ENCODE peak calls at places on chromosomes 6 and 20, in nine cellular contexts. L, J, U, E, K, T, P, B and D are unnamed samples.

GRCh38 chr6:47016236-47016635 is 25.9 kb downstream of the ADGRF1 start:
- DNase-seq in L (no peak), J (no peak), U (no peak), E (no peak), K (no peak), T (no peak), P (no peak), B (no peak), D (no peak)

GRCh38 chr6:170114956-170115855 is 175.7 kb downstream of the DLL1 start:
- DNase-seq in L (no peak), J (no peak), U (no peak), E (peak), K (peak), T (no peak), P (no peak), B (peak), D (no peak)

GRCh38 chr6:122454673-122455072 is 16.9 kb downstream of the SERINC1 start:
- DNase-seq in L (no peak), J (no peak), U (no peak), E (no peak), K (no peak), T (no peak), P (no peak), B (no peak), D (no peak)

GRCh38 chr20:37407117-37407566 is 61.2 kb downstream of the SRC start:
- DNase-seq in L (no peak), J (no peak), U (no peak), E (no peak), K (no peak), T (no peak), P (peak), B (no peak), D (no peak)

GRCh38 chr20:20228351-20228750 is 139.6 kb upstream of the INSM1 start:
- DNase-seq in L (no peak), J (no peak), U (no peak), E (no peak), K (no peak), T (no peak), P (no peak), B (no peak), D (no peak)

GRCh38 chr6:42251911-42252637 is 34.4 kb upstream of the MRPS10 start:
- DNase-seq in L (peak), J (no peak), U (peak), E (peak), K (peak), T (no peak), P (peak), B (no peak), D (peak)

GRCh38 chr20:34268851-34269668 is 27.8 kb downstream of the ASIP start:
- DNase-seq in L (peak), J (peak), U (no peak), E (peak), K (peak), T (no peak), P (no peak), B (no peak), D (no peak)

GRCh38 chr20:62398120-62398821 is 8.8 kb downstream of the CABLES2 start:
- DNase-seq in L (no peak), J (no peak), U (no peak), E (no peak), K (no peak), T (no peak), P (no peak), B (no peak), D (no peak)

GRCh38 chr6:139882977-139883728 is 508.7 kb upstream of the CITED2 start:
- DNase-seq in L (no peak), J (no peak), U (no peak), E (peak), K (no peak), T (peak), P (no peak), B (no peak), D (no peak)

GRCh38 chr6:103672169-103672568 is 1187.5 kb downstream of the HACE1 start:
- DNase-seq in L (no peak), J (no peak), U (no peak), E (no peak), K (no peak), T (no peak), P (no peak), B (no peak), D (no peak)

GRCh38 chr20:2919518-2920245 is 46.4 kb downstream of the PTPRA start:
- DNase-seq in L (peak), J (no peak), U (no peak), E (no peak), K (no peak), T (no peak), P (no peak), B (no peak), D (no peak)

GRCh38 chr6:74343804-74344203 is 647.8 kb downstream of the CD109 start:
- DNase-seq in L (no peak), J (no peak), U (peak), E (peak), K (no peak), T (peak), P (no peak), B (no peak), D (no peak)

GRCh38 chr20:4040283-4041179 is 25.2 kb upstream of the RNF24 start:
- DNase-seq in L (peak), J (no peak), U (peak), E (peak), K (no peak), T (no peak), P (no peak), B (no peak), D (no peak)

GRCh38 chr6:21792177-21792576 is 198.6 kb downstream of the SOX4 start:
- DNase-seq in L (no peak), J (no peak), U (no peak), E (no peak), K (no peak), T (no peak), P (no peak), B (no peak), D (no peak)

GRCh38 chr20:32970115-32970972 is 33.9 kb downstream of the SUN5 start:
- DNase-seq in L (no peak), J (peak), U (no peak), E (no peak), K (peak), T (no peak), P (no peak), B (no peak), D (peak)

GRCh38 chr6:156816505-156816904 is 39.3 kb downstream of the ARID1B start:
- DNase-seq in L (peak), J (no peak), U (no peak), E (peak), K (peak), T (no peak), P (no peak), B (peak), D (no peak)

GRCh38 chr6:8731874-8732273 is 296.5 kb upstream of the SLC35B3 start:
- DNase-seq in L (no peak), J (peak), U (no peak), E (no peak), K (no peak), T (no peak), P (no peak), B (no peak), D (no peak)

GRCh38 chr6:131281471-131282270 is 146.4 kb downstream of the AKAP7 start:
- DNase-seq in L (peak), J (no peak), U (peak), E (peak), K (peak), T (no peak), P (no peak), B (peak), D (no peak)

DNA sequence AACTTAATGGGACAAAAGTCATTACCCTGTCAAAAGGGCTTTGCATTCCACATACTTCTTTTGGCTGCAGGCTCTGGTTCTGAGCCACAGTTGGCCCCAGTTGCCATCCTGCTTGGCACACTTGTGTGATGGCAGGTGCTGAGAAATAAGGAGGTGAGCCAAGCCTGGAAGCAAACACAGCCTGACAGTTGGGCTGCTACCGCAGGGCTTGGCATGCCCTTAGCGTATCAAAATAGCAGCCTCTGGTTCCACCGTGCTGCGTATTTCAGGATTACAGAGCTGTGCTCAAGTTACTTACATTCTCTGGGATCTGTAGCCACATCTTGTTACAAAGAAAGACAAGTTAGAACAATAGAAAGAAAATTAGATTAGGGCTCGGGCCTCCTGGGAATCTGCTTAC is 11.1 kb downstream of the MTHFD1L start:
- DNase-seq in L (peak), J (no peak), U (peak), E (peak), K (peak), T (no peak), P (no peak), B (peak), D (no peak)
- TF ChIP-seq CTCF in L (no peak), J (no peak), U (peak), E (no peak), K (no peak), T (no peak), P (no peak), B (peak), D (no peak)

GRCh38 chr20:45096781-45097180 is 4.1 kb downstream of the KCNS1 start:
- DNase-seq in L (no peak), J (no peak), U (no peak), E (no peak), K (no peak), T (no peak), P (no peak), B (no peak), D (no peak)

GRCh38 chr20:45095753-45096371 is 5.1 kb downstream of the KCNS1 start:
- DNase-seq in L (peak), J (peak), U (peak), E (peak), K (peak), T (peak), P (peak), B (no peak), D (peak)

GRCh38 chr20:45098096-45098773 is 2.7 kb downstream of the KCNS1 start:
- DNase-seq in L (no peak), J (no peak), U (peak), E (peak), K (peak), T (peak), P (no peak), B (no peak), D (no peak)

GRCh38 chr20:45094864-45095574 is 5.9 kb downstream of the KCNS1 start:
- DNase-seq in L (no peak), J (no peak), U (no peak), E (no peak), K (no peak), T (no peak), P (no peak), B (no peak), D (no peak)

GRCh38 chr20:45097485-45098095 is 3.3 kb downstream of the KCNS1 start:
- DNase-seq in L (peak), J (peak), U (peak), E (peak), K (peak), T (peak), P (no peak), B (no peak), D (no peak)
- TF ChIP-seq CTCF in L (peak), J (no peak), U (peak), E (peak), K (no peak), T (no peak), P (no peak), B (no peak), D (no peak)

DNA sequence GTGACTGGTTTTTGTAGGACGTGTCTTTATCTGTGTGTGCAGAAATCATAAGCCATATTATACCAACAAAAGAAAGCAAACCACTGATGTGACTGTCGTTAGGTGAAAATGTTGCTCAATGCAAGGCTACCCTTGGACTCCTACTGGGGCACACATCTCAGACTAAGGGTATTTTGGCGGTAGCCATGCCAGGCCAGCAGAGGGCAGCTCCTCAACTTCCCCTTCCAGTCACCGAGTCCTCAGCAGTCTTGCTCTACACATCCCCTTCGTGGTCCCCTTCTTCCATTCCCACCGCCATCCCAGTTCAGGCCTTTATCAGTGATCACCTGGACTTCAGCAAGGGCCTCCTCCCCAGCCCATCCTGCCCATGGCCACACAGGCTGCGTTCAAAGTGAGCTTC is 113.7 kb upstream of the GGTLC1 start:
- DNase-seq in L (no peak), J (no peak), U (no peak), E (no peak), K (peak), T (no peak), P (peak), B (no peak), D (peak)
- TF ChIP-seq CTCF in L (no peak), J (peak), U (peak), E (peak), K (no peak), T (no peak), P (peak), B (no peak), D (no peak)

DNA sequence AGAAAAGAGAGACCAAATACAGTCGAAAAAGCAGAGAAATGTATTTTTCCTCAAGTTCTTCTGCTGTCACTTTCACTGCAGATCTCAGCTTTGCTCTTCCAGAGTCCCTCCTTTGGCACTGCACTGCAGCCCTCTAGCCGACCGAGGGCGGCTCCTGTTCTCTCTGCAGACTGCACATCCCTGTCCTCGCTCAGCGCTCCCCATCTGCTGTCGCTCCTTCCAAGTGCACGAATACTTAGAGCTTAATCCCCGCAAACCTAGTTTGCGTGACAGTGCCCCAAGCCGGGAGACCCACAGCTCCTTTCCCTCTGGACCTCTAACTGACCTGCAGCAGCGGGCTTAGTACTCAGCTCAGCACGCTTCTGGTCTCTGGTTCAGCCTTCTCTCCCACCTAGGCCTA is 15.2 kb downstream of the RPP21 start:
- DNase-seq in L (no peak), J (no peak), U (no peak), E (no peak), K (no peak), T (no peak), P (no peak), B (no peak), D (no peak)
- TF ChIP-seq CTCF in L (no peak), J (no peak), U (no peak), E (no peak), K (no peak), T (no peak), P (no peak), B (no peak), D (no peak)

DNA sequence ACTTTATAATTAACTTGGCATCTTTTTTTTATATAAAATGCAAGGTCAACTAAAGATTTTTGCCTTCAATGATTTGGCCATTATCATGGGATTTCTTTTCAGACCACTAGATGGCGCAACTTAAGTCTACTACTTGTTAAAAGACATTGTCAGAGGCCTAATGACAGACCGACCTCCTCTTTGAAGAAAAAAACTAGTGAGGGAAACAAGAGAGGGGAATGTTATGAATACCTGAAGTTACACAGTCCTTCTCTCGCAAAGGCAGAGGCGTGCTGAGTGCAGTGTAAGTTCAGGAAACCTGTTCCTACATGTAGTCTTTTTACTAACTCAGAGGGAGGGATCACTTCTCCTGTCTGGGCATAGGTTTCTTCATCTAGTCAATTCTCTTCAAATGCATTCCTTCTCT is 9.3 kb downstream of the TRAPPC3L start:
- DNase-seq in L (no peak), J (peak), U (peak), E (peak), K (no peak), T (peak), P (peak), B (no peak), D (peak)
- TF ChIP-seq CTCF in L (peak), J (peak), U (peak), E (peak), K (peak), T (peak), P (peak), B (peak), D (peak)

GRCh38 chr6:88157106-88157505 is 9.0 kb downstream of the CNR1 start:
- DNase-seq in L (no peak), J (no peak), U (no peak), E (no peak), K (no peak), T (no peak), P (no peak), B (no peak), D (no peak)
- TF ChIP-seq CTCF in L (no peak), J (no peak), U (no peak), E (no peak), K (no peak), T (no peak), P (no peak), B (no peak), D (no peak)

GRCh38 chr6:26196846-26197683 is 109.8 kb downstream of the HFE start:
- DNase-seq in L (peak), J (peak), U (peak), E (peak), K (peak), T (peak), P (peak), B (peak), D (peak)
- TF ChIP-seq CTCF in L (no peak), J (no peak), U (peak), E (no peak), K (no peak), T (no peak), P (no peak), B (no peak), D (no peak)

DNA sequence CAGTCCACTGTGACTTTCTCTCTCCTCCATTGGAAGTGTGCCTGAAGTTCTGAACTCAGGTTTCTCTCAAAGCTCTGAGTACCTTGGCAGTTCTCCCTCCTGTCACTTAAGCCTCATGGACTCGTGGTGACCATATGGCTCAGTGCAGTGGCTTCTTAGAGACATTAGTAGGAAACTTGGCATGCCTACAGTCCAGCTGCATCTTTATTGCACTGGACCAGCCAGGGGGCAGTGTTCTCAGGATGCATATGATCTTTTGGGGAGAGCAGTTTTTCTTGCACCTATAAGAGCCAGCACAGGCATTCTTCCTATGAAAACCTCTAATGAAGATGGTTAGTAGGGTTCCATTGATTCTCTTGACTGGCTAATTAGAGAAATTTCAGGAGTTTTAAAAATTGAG is 47.5 kb upstream of the KCNK16 start:
- DNase-seq in L (no peak), J (no peak), U (no peak), E (no peak), K (no peak), T (no peak), P (no peak), B (no peak), D (no peak)
- TF ChIP-seq CTCF in L (no peak), J (no peak), U (peak), E (peak), K (no peak), T (no peak), P (peak), B (no peak), D (no peak)

DNA sequence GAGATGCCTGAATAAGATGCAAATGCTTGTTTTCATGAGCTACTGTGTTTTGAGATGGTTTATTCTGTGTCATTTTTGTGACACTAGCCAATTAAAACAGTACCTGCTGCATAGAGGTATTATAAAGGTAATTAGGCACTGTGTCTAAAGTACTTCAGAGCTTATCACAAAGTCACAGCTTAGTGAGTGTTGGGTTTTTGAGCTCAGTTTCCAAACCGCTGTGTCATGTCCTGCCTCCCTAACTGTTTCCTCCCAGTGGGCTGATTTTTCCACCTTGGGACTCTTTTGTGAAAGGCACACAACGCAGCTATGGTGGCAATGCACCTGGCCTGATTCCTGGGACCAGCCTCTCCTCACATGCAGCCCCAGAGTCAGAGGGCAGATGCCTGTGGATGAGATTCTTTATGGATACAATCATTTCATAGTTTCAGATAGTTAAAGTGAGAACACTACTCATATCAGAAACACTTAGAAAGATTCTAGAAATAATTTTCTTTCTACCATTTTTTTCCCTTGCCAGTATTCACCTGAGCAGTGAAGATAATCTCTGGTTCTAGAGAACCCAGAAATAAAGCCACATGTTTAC is 41.3 kb upstream of the TAGAP start:
- DNase-seq in L (no peak), J (no peak), U (no peak), E (no peak), K (no peak), T (no peak), P (no peak), B (no peak), D (no peak)
- TF ChIP-seq CTCF in L (no peak), J (no peak), U (no peak), E (no peak), K (no peak), T (no peak), P (no peak), B (no peak), D (no peak)